ENCODE peak calls at places on chromosome 6, in four cellular contexts. One of them, this sample, is unnamed.

GRCh38 chr6:56483929-56484328 is 158.8 kb downstream of the DST start:
- DNase-seq in activated naive CD4-positive, alpha-beta T cell treated with anti-CD3 and anti-CD28 coated beads, Interleukin-2, amount 10 ng/mL, durations not matched to agents 7 days and 5 days: no peak
- DNase-seq in fibroblast of the conjunctiva: no peak
- DNase-seq in NCI-H1105: no peak
- DNase-seq in this sample: no peak

GRCh38 chr6:17842934-17843821 is 136.5 kb upstream of the NUP153 start:
- DNase-seq in activated naive CD4-positive, alpha-beta T cell treated with anti-CD3 and anti-CD28 coated beads, Interleukin-2, amount 10 ng/mL, durations not matched to agents 7 days and 5 days: no peak
- DNase-seq in fibroblast of the conjunctiva: no peak
- DNase-seq in NCI-H1105: no peak
- DNase-seq in this sample: no peak

GRCh38 chr6:81515562-81516453 is 236.7 kb downstream of the TENT5A start:
- DNase-seq in activated naive CD4-positive, alpha-beta T cell treated with anti-CD3 and anti-CD28 coated beads, Interleukin-2, amount 10 ng/mL, durations not matched to agents 7 days and 5 days: no peak
- DNase-seq in fibroblast of the conjunctiva: peak
- DNase-seq in NCI-H1105: no peak
- DNase-seq in this sample: no peak

GRCh38 chr6:88165087-88165876 is 865 bp downstream of the CNR1 start:
- DNase-seq in activated naive CD4-positive, alpha-beta T cell treated with anti-CD3 and anti-CD28 coated beads, Interleukin-2, amount 10 ng/mL, durations not matched to agents 7 days and 5 days: no peak
- DNase-seq in fibroblast of the conjunctiva: no peak
- DNase-seq in NCI-H1105: no peak
- DNase-seq in this sample: peak

GRCh38 chr6:126947070-126947469 is 171.4 kb upstream of the RSPO3 start:
- DNase-seq in activated naive CD4-positive, alpha-beta T cell treated with anti-CD3 and anti-CD28 coated beads, Interleukin-2, amount 10 ng/mL, durations not matched to agents 7 days and 5 days: no peak
- DNase-seq in fibroblast of the conjunctiva: no peak
- DNase-seq in NCI-H1105: no peak
- DNase-seq in this sample: no peak

GRCh38 chr6:3825851-3826581 is 23.2 kb upstream of the FAM50B start:
- DNase-seq in activated naive CD4-positive, alpha-beta T cell treated with anti-CD3 and anti-CD28 coated beads, Interleukin-2, amount 10 ng/mL, durations not matched to agents 7 days and 5 days: no peak
- DNase-seq in fibroblast of the conjunctiva: peak
- DNase-seq in NCI-H1105: no peak
- DNase-seq in this sample: no peak

GRCh38 chr6:157323924-157324276 is 581 bp upstream of the TMEM242 start:
- DNase-seq in activated naive CD4-positive, alpha-beta T cell treated with anti-CD3 and anti-CD28 coated beads, Interleukin-2, amount 10 ng/mL, durations not matched to agents 7 days and 5 days: peak
- DNase-seq in fibroblast of the conjunctiva: peak
- DNase-seq in NCI-H1105: no peak
- DNase-seq in this sample: no peak

GRCh38 chr6:55528624-55529023 is 50.4 kb downstream of the HMGCLL1 start:
- DNase-seq in activated naive CD4-positive, alpha-beta T cell treated with anti-CD3 and anti-CD28 coated beads, Interleukin-2, amount 10 ng/mL, durations not matched to agents 7 days and 5 days: no peak
- DNase-seq in fibroblast of the conjunctiva: peak
- DNase-seq in NCI-H1105: no peak
- DNase-seq in this sample: no peak

GRCh38 chr6:33621396-33622388 is 570 bp downstream of the ITPR3 start:
- DNase-seq in activated naive CD4-positive, alpha-beta T cell treated with anti-CD3 and anti-CD28 coated beads, Interleukin-2, amount 10 ng/mL, durations not matched to agents 7 days and 5 days: peak
- DNase-seq in fibroblast of the conjunctiva: no peak
- DNase-seq in NCI-H1105: peak
- DNase-seq in this sample: no peak

GRCh38 chr6:188821-189655 is 103.2 kb upstream of the DUSP22 start:
- DNase-seq in activated naive CD4-positive, alpha-beta T cell treated with anti-CD3 and anti-CD28 coated beads, Interleukin-2, amount 10 ng/mL, durations not matched to agents 7 days and 5 days: peak
- DNase-seq in fibroblast of the conjunctiva: peak
- DNase-seq in NCI-H1105: peak
- DNase-seq in this sample: peak

GRCh38 chr6:157631838-157632237 is 191.2 kb upstream of the SNX9 start:
- DNase-seq in activated naive CD4-positive, alpha-beta T cell treated with anti-CD3 and anti-CD28 coated beads, Interleukin-2, amount 10 ng/mL, durations not matched to agents 7 days and 5 days: no peak
- DNase-seq in fibroblast of the conjunctiva: no peak
- DNase-seq in NCI-H1105: no peak
- DNase-seq in this sample: no peak

GRCh38 chr6:97009781-97010492 is 85.4 kb downstream of the KLHL32 start:
- DNase-seq in activated naive CD4-positive, alpha-beta T cell treated with anti-CD3 and anti-CD28 coated beads, Interleukin-2, amount 10 ng/mL, durations not matched to agents 7 days and 5 days: no peak
- DNase-seq in fibroblast of the conjunctiva: no peak
- DNase-seq in NCI-H1105: no peak
- DNase-seq in this sample: no peak

GRCh38 chr6:47733879-47734558 is 35.6 kb downstream of the ADGRF4 start:
- DNase-seq in activated naive CD4-positive, alpha-beta T cell treated with anti-CD3 and anti-CD28 coated beads, Interleukin-2, amount 10 ng/mL, durations not matched to agents 7 days and 5 days: no peak
- DNase-seq in fibroblast of the conjunctiva: no peak
- DNase-seq in NCI-H1105: peak
- DNase-seq in this sample: no peak

GRCh38 chr6:148747493-148748160 is 797 bp downstream of the UST start:
- DNase-seq in activated naive CD4-positive, alpha-beta T cell treated with anti-CD3 and anti-CD28 coated beads, Interleukin-2, amount 10 ng/mL, durations not matched to agents 7 days and 5 days: peak
- DNase-seq in fibroblast of the conjunctiva: no peak
- DNase-seq in NCI-H1105: peak
- DNase-seq in this sample: no peak

GRCh38 chr6:36052092-36052491 is 24.5 kb downstream of the MAPK14 start:
- DNase-seq in activated naive CD4-positive, alpha-beta T cell treated with anti-CD3 and anti-CD28 coated beads, Interleukin-2, amount 10 ng/mL, durations not matched to agents 7 days and 5 days: no peak
- DNase-seq in fibroblast of the conjunctiva: peak
- DNase-seq in NCI-H1105: no peak
- DNase-seq in this sample: no peak

GRCh38 chr6:116286773-116287358 is 7.1 kb upstream of the TSPYL1 start:
- DNase-seq in activated naive CD4-positive, alpha-beta T cell treated with anti-CD3 and anti-CD28 coated beads, Interleukin-2, amount 10 ng/mL, durations not matched to agents 7 days and 5 days: no peak
- DNase-seq in fibroblast of the conjunctiva: no peak
- DNase-seq in NCI-H1105: no peak
- DNase-seq in this sample: no peak

GRCh38 chr6:5104667-5105066 is 19.5 kb downstream of the PPP1R3G start:
- DNase-seq in activated naive CD4-positive, alpha-beta T cell treated with anti-CD3 and anti-CD28 coated beads, Interleukin-2, amount 10 ng/mL, durations not matched to agents 7 days and 5 days: no peak
- DNase-seq in fibroblast of the conjunctiva: no peak
- DNase-seq in NCI-H1105: no peak
- DNase-seq in this sample: no peak

GRCh38 chr6:37784585-37784967 is 35.0 kb upstream of the ZFAND3 start:
- DNase-seq in activated naive CD4-positive, alpha-beta T cell treated with anti-CD3 and anti-CD28 coated beads, Interleukin-2, amount 10 ng/mL, durations not matched to agents 7 days and 5 days: no peak
- DNase-seq in fibroblast of the conjunctiva: no peak
- DNase-seq in NCI-H1105: no peak
- DNase-seq in this sample: no peak

GRCh38 chr6:144265390-144265789 is 19.7 kb upstream of the UTRN start:
- DNase-seq in activated naive CD4-positive, alpha-beta T cell treated with anti-CD3 and anti-CD28 coated beads, Interleukin-2, amount 10 ng/mL, durations not matched to agents 7 days and 5 days: no peak
- DNase-seq in fibroblast of the conjunctiva: no peak
- DNase-seq in NCI-H1105: no peak
- DNase-seq in this sample: no peak

GRCh38 chr6:156982168-156982567 is 205.0 kb downstream of the ARID1B start:
- DNase-seq in activated naive CD4-positive, alpha-beta T cell treated with anti-CD3 and anti-CD28 coated beads, Interleukin-2, amount 10 ng/mL, durations not matched to agents 7 days and 5 days: no peak
- DNase-seq in fibroblast of the conjunctiva: no peak
- DNase-seq in NCI-H1105: no peak
- DNase-seq in this sample: no peak

GRCh38 chr6:121383478-121383877 is 49.2 kb upstream of the TBC1D32 start:
- DNase-seq in activated naive CD4-positive, alpha-beta T cell treated with anti-CD3 and anti-CD28 coated beads, Interleukin-2, amount 10 ng/mL, durations not matched to agents 7 days and 5 days: no peak
- DNase-seq in fibroblast of the conjunctiva: no peak
- DNase-seq in NCI-H1105: no peak
- DNase-seq in this sample: no peak

GRCh38 chr6:143805832-143806281 is 37.3 kb upstream of the LTV1 start:
- DNase-seq in activated naive CD4-positive, alpha-beta T cell treated with anti-CD3 and anti-CD28 coated beads, Interleukin-2, amount 10 ng/mL, durations not matched to agents 7 days and 5 days: no peak
- DNase-seq in fibroblast of the conjunctiva: peak
- DNase-seq in NCI-H1105: no peak
- DNase-seq in this sample: no peak

GRCh38 chr6:7974932-7975763 is 64.6 kb upstream of the TXNDC5 start:
- DNase-seq in activated naive CD4-positive, alpha-beta T cell treated with anti-CD3 and anti-CD28 coated beads, Interleukin-2, amount 10 ng/mL, durations not matched to agents 7 days and 5 days: no peak
- DNase-seq in fibroblast of the conjunctiva: peak
- DNase-seq in NCI-H1105: peak
- DNase-seq in this sample: no peak

GRCh38 chr6:4889701-4890100 is 113.5 kb downstream of the CDYL start:
- DNase-seq in activated naive CD4-positive, alpha-beta T cell treated with anti-CD3 and anti-CD28 coated beads, Interleukin-2, amount 10 ng/mL, durations not matched to agents 7 days and 5 days: no peak
- DNase-seq in fibroblast of the conjunctiva: no peak
- DNase-seq in NCI-H1105: no peak
- DNase-seq in this sample: no peak

GRCh38 chr6:80690611-80691090 is 584.2 kb downstream of the BCKDHB start:
- DNase-seq in activated naive CD4-positive, alpha-beta T cell treated with anti-CD3 and anti-CD28 coated beads, Interleukin-2, amount 10 ng/mL, durations not matched to agents 7 days and 5 days: no peak
- DNase-seq in fibroblast of the conjunctiva: peak
- DNase-seq in NCI-H1105: no peak
- DNase-seq in this sample: no peak

GRCh38 chr6:109448615-109449014 is 7.0 kb downstream of the MICAL1 start:
- DNase-seq in activated naive CD4-positive, alpha-beta T cell treated with anti-CD3 and anti-CD28 coated beads, Interleukin-2, amount 10 ng/mL, durations not matched to agents 7 days and 5 days: no peak
- DNase-seq in fibroblast of the conjunctiva: no peak
- DNase-seq in NCI-H1105: no peak
- DNase-seq in this sample: no peak

GRCh38 chr6:151958332-151958731 is 150.8 kb downstream of the ESR1 start:
- DNase-seq in activated naive CD4-positive, alpha-beta T cell treated with anti-CD3 and anti-CD28 coated beads, Interleukin-2, amount 10 ng/mL, durations not matched to agents 7 days and 5 days: no peak
- DNase-seq in fibroblast of the conjunctiva: no peak
- DNase-seq in NCI-H1105: no peak
- DNase-seq in this sample: no peak

GRCh38 chr6:146827216-146827928 is 228.6 kb downstream of the ADGB start:
- DNase-seq in activated naive CD4-positive, alpha-beta T cell treated with anti-CD3 and anti-CD28 coated beads, Interleukin-2, amount 10 ng/mL, durations not matched to agents 7 days and 5 days: no peak
- DNase-seq in fibroblast of the conjunctiva: no peak
- DNase-seq in NCI-H1105: no peak
- DNase-seq in this sample: no peak

GRCh38 chr6:72963946-72964345 is 261.4 kb downstream of the KHDC1L start:
- DNase-seq in activated naive CD4-positive, alpha-beta T cell treated with anti-CD3 and anti-CD28 coated beads, Interleukin-2, amount 10 ng/mL, durations not matched to agents 7 days and 5 days: no peak
- DNase-seq in fibroblast of the conjunctiva: no peak
- DNase-seq in NCI-H1105: no peak
- DNase-seq in this sample: no peak

GRCh38 chr6:16292432-16292831 is 54.0 kb downstream of the GMPR start:
- DNase-seq in activated naive CD4-positive, alpha-beta T cell treated with anti-CD3 and anti-CD28 coated beads, Interleukin-2, amount 10 ng/mL, durations not matched to agents 7 days and 5 days: no peak
- DNase-seq in fibroblast of the conjunctiva: no peak
- DNase-seq in NCI-H1105: no peak
- DNase-seq in this sample: no peak

GRCh38 chr6:56650191-56650590 is 7.5 kb upstream of the DST start:
- DNase-seq in activated naive CD4-positive, alpha-beta T cell treated with anti-CD3 and anti-CD28 coated beads, Interleukin-2, amount 10 ng/mL, durations not matched to agents 7 days and 5 days: no peak
- DNase-seq in fibroblast of the conjunctiva: no peak
- DNase-seq in NCI-H1105: no peak
- DNase-seq in this sample: no peak

GRCh38 chr6:169857343-169858292 is 106.2 kb downstream of the ERMARD start:
- DNase-seq in activated naive CD4-positive, alpha-beta T cell treated with anti-CD3 and anti-CD28 coated beads, Interleukin-2, amount 10 ng/mL, durations not matched to agents 7 days and 5 days: no peak
- DNase-seq in fibroblast of the conjunctiva: no peak
- DNase-seq in NCI-H1105: no peak
- DNase-seq in this sample: no peak

GRCh38 chr6:12171735-12172134 is 118.4 kb upstream of the EDN1 start:
- DNase-seq in activated naive CD4-positive, alpha-beta T cell treated with anti-CD3 and anti-CD28 coated beads, Interleukin-2, amount 10 ng/mL, durations not matched to agents 7 days and 5 days: no peak
- DNase-seq in fibroblast of the conjunctiva: no peak
- DNase-seq in NCI-H1105: no peak
- DNase-seq in this sample: no peak

GRCh38 chr6:80382796-80383195 is 276.3 kb downstream of the BCKDHB start:
- DNase-seq in activated naive CD4-positive, alpha-beta T cell treated with anti-CD3 and anti-CD28 coated beads, Interleukin-2, amount 10 ng/mL, durations not matched to agents 7 days and 5 days: no peak
- DNase-seq in fibroblast of the conjunctiva: no peak
- DNase-seq in NCI-H1105: peak
- DNase-seq in this sample: no peak

GRCh38 chr6:44342489-44342888 is at the start of gene SPATS1:
- DNase-seq in activated naive CD4-positive, alpha-beta T cell treated with anti-CD3 and anti-CD28 coated beads, Interleukin-2, amount 10 ng/mL, durations not matched to agents 7 days and 5 days: no peak
- DNase-seq in fibroblast of the conjunctiva: no peak
- DNase-seq in NCI-H1105: no peak
- DNase-seq in this sample: no peak

GRCh38 chr6:13709698-13710551 is 1.7 kb downstream of the RANBP9 start:
- DNase-seq in activated naive CD4-positive, alpha-beta T cell treated with anti-CD3 and anti-CD28 coated beads, Interleukin-2, amount 10 ng/mL, durations not matched to agents 7 days and 5 days: peak
- DNase-seq in fibroblast of the conjunctiva: no peak
- DNase-seq in NCI-H1105: no peak
- DNase-seq in this sample: peak

GRCh38 chr6:129047834-129048233 is 164.9 kb downstream of the LAMA2 start:
- DNase-seq in activated naive CD4-positive, alpha-beta T cell treated with anti-CD3 and anti-CD28 coated beads, Interleukin-2, amount 10 ng/mL, durations not matched to agents 7 days and 5 days: no peak
- DNase-seq in fibroblast of the conjunctiva: no peak
- DNase-seq in NCI-H1105: no peak
- DNase-seq in this sample: no peak

GRCh38 chr6:159074120-159074684 is 29.4 kb upstream of the TAGAP start:
- DNase-seq in activated naive CD4-positive, alpha-beta T cell treated with anti-CD3 and anti-CD28 coated beads, Interleukin-2, amount 10 ng/mL, durations not matched to agents 7 days and 5 days: no peak
- DNase-seq in fibroblast of the conjunctiva: peak
- DNase-seq in NCI-H1105: no peak
- DNase-seq in this sample: peak

GRCh38 chr6:84546427-84546914 is 217.9 kb downstream of the TBX18 start:
- DNase-seq in activated naive CD4-positive, alpha-beta T cell treated with anti-CD3 and anti-CD28 coated beads, Interleukin-2, amount 10 ng/mL, durations not matched to agents 7 days and 5 days: no peak
- DNase-seq in fibroblast of the conjunctiva: no peak
- DNase-seq in NCI-H1105: no peak
- DNase-seq in this sample: no peak

GRCh38 chr6:160201056-160201455 is 57.6 kb downstream of the SLC22A2 start:
- DNase-seq in activated naive CD4-positive, alpha-beta T cell treated with anti-CD3 and anti-CD28 coated beads, Interleukin-2, amount 10 ng/mL, durations not matched to agents 7 days and 5 days: no peak
- DNase-seq in fibroblast of the conjunctiva: no peak
- DNase-seq in NCI-H1105: no peak
- DNase-seq in this sample: no peak

This sample was measured in NCI-H526 treated with DMSO at 0.1 percent for 48 hours.